ENCODE peak calls at places on chromosomes 2 and 18, in nine cellular contexts. W, K, A, I, O, G, J, X and F are unnamed samples. For H3K4me1, the result is how much of the 10 kb centered on the place peaks cover.

GRCh38 chr2:216055661-216056060 is 25.9 kb downstream of the PECR start:
- DNase-seq in W (no peak), K (no peak), A (no peak), I (no peak), O (no peak), G (no peak), J (no peak), X (no peak), F (no peak)

GRCh38 chr18:49813071-49813320 is 337 bp downstream of the ACAA2 start:
- DNase-seq in W (peak), K (peak), A (no peak), I (peak), O (no peak), G (peak), J (no peak), X (peak), F (peak)

GRCh38 chr2:207528980-207529329 is 807 bp upstream of the CREB1 start:
- DNase-seq in W (no peak), K (no peak), A (no peak), I (peak), O (no peak), G (peak), J (peak), X (peak), F (peak)

GRCh38 chr2:22995576-22995975 is 389.4 kb upstream of the KLHL29 start:
- DNase-seq in W (no peak), K (no peak), A (no peak), I (no peak), O (no peak), G (no peak), J (no peak), X (no peak), F (no peak)

GRCh38 chr2:232957607-232958211 is 55.3 kb downstream of the NGEF start:
- DNase-seq in W (no peak), K (no peak), A (no peak), I (no peak), O (no peak), G (no peak), J (no peak), X (no peak), F (no peak)

GRCh38 chr2:241391892-241392665 is 36.0 kb downstream of the FARP2 start:
- DNase-seq in W (no peak), K (peak), A (no peak), I (no peak), O (peak), G (peak), J (no peak), X (no peak), F (no peak)

GRCh38 chr2:46236006-46236875 is 61.0 kb upstream of the EPAS1 start:
- DNase-seq in W (no peak), K (no peak), A (no peak), I (no peak), O (peak), G (no peak), J (no peak), X (no peak), F (no peak)

GRCh38 chr2:177241771-177242135 is 22.8 kb downstream of the NFE2L2 start:
- DNase-seq in W (no peak), K (no peak), A (no peak), I (peak), O (peak), G (no peak), J (no peak), X (no peak), F (no peak)

GRCh38 chr2:205546417-205546816 is 135.9 kb upstream of the NRP2 start:
- DNase-seq in W (no peak), K (no peak), A (no peak), I (no peak), O (no peak), G (no peak), J (no peak), X (no peak), F (no peak)

GRCh38 chr2:39174022-39174421 is 53.2 kb upstream of the SOS1 start:
- DNase-seq in W (no peak), K (no peak), A (no peak), I (no peak), O (no peak), G (no peak), J (no peak), X (no peak), F (no peak)

GRCh38 chr2:191296083-191297006 is 51.1 kb downstream of the MYO1B start:
- DNase-seq in W (no peak), K (no peak), A (no peak), I (no peak), O (no peak), G (no peak), J (no peak), X (no peak), F (no peak)

GRCh38 chr2:1136807-1137663 is 186.4 kb downstream of the SNTG2 start:
- DNase-seq in W (no peak), K (no peak), A (no peak), I (no peak), O (no peak), G (no peak), J (no peak), X (no peak), F (no peak)

GRCh38 chr18:54957987-54958386 is 1.3 kb downstream of the CCDC68 start:
- DNase-seq in W (no peak), K (peak), A (peak), I (peak), O (no peak), G (peak), J (no peak), X (no peak), F (no peak)

GRCh38 chr2:224909885-224910517 is 132.3 kb downstream of the DOCK10 start:
- DNase-seq in W (peak), K (peak), A (peak), I (peak), O (peak), G (peak), J (peak), X (no peak), F (peak)

GRCh38 chr2:102226612-102227351 is 40.0 kb downstream of the IL1RL2 start:
- DNase-seq in W (no peak), K (peak), A (peak), I (no peak), O (no peak), G (no peak), J (no peak), X (no peak), F (no peak)

GRCh38 chr2:96091141-96091710 is 25.1 kb downstream of the ADRA2B start:
- DNase-seq in W (peak), K (no peak), A (no peak), I (no peak), O (no peak), G (no peak), J (peak), X (no peak), F (no peak)

GRCh38 chr2:200862532-200863000 is 1.9 kb downstream of the CLK1 start:
- DNase-seq in W (no peak), K (peak), A (peak), I (peak), O (peak), G (peak), J (no peak), X (no peak), F (peak)

GRCh38 chr18:56873441-56874140 is 222.4 kb downstream of the WDR7 start:
- DNase-seq in W (no peak), K (no peak), A (no peak), I (peak), O (no peak), G (no peak), J (no peak), X (no peak), F (no peak)

GRCh38 chr2:47354013-47354816 is 48.7 kb upstream of the MSH2 start:
- DNase-seq in W (no peak), K (peak), A (no peak), I (peak), O (no peak), G (peak), J (no peak), X (peak), F (no peak)

GRCh38 chr2:5839563-5839962 is 147.4 kb downstream of the SOX11 start:
- DNase-seq in W (no peak), K (no peak), A (no peak), I (peak), O (peak), G (no peak), J (no peak), X (no peak), F (no peak)

GRCh38 chr2:176997074-176997791 is 215.4 kb upstream of the HNRNPA3 start:
- DNase-seq in W (no peak), K (peak), A (no peak), I (peak), O (no peak), G (peak), J (no peak), X (no peak), F (no peak)

GRCh38 chr2:240840435-240841060 is 20.5 kb upstream of the KIF1A start:
- DNase-seq in W (no peak), K (peak), A (peak), I (peak), O (peak), G (peak), J (no peak), X (peak), F (no peak)

GRCh38 chr2:186827426-186827825 is 21.5 kb downstream of the ZSWIM2 start:
- DNase-seq in W (no peak), K (peak), A (no peak), I (peak), O (no peak), G (no peak), J (no peak), X (no peak), F (no peak)

GRCh38 chr2:199848323-199848722 is 2.7 kb downstream of the FTCDNL1 start:
- DNase-seq in W (no peak), K (no peak), A (no peak), I (no peak), O (no peak), G (no peak), J (no peak), X (no peak), F (no peak)

GRCh38 chr2:203685789-203686433 is 20.5 kb upstream of the CD28 start:
- DNase-seq in W (no peak), K (no peak), A (no peak), I (peak), O (no peak), G (no peak), J (no peak), X (no peak), F (no peak)
- H3K4me1 ChIP-seq in W (half or more), K (under half), A (under half), I (under half), O (under half), G (under half), J (under half), X (under half), F (under half)

GRCh38 chr2:182864949-182865348 is 1.5 kb downstream of the FRZB start:
- DNase-seq in W (no peak), K (no peak), A (no peak), I (no peak), O (no peak), G (no peak), J (no peak), X (no peak), F (no peak)
- H3K4me3 ChIP-seq in W (no peak), K (no peak), A (no peak), I (no peak), O (no peak), G (no peak), J (no peak), X (no peak), F (no peak)

GRCh38 chr2:239229545-239230279 is 171.1 kb downstream of the HDAC4 start:
- DNase-seq in W (no peak), K (no peak), A (no peak), I (no peak), O (no peak), G (no peak), J (no peak), X (no peak), F (no peak)
- H3K4me1 ChIP-seq in W (half or more), K (under half), A (under half), I (under half), O (under half), G (under half), J (under half), X (under half), F (under half)

GRCh38 chr2:37564356-37564755 is 107.1 kb downstream of the CDC42EP3 start:
- DNase-seq in W (no peak), K (no peak), A (no peak), I (no peak), O (no peak), G (no peak), J (no peak), X (no peak), F (no peak)

GRCh38 chr2:37560863-37561614 is 110.4 kb downstream of the CDC42EP3 start:
- DNase-seq in W (no peak), K (no peak), A (no peak), I (peak), O (no peak), G (no peak), J (no peak), X (no peak), F (no peak)

GRCh38 chr2:37560241-37560848 is 111.1 kb downstream of the CDC42EP3 start:
- DNase-seq in W (no peak), K (no peak), A (no peak), I (no peak), O (no peak), G (no peak), J (no peak), X (no peak), F (no peak)

GRCh38 chr2:37563375-37564011 is 107.9 kb downstream of the CDC42EP3 start:
- DNase-seq in W (no peak), K (peak), A (no peak), I (no peak), O (no peak), G (no peak), J (no peak), X (no peak), F (no peak)

DNA sequence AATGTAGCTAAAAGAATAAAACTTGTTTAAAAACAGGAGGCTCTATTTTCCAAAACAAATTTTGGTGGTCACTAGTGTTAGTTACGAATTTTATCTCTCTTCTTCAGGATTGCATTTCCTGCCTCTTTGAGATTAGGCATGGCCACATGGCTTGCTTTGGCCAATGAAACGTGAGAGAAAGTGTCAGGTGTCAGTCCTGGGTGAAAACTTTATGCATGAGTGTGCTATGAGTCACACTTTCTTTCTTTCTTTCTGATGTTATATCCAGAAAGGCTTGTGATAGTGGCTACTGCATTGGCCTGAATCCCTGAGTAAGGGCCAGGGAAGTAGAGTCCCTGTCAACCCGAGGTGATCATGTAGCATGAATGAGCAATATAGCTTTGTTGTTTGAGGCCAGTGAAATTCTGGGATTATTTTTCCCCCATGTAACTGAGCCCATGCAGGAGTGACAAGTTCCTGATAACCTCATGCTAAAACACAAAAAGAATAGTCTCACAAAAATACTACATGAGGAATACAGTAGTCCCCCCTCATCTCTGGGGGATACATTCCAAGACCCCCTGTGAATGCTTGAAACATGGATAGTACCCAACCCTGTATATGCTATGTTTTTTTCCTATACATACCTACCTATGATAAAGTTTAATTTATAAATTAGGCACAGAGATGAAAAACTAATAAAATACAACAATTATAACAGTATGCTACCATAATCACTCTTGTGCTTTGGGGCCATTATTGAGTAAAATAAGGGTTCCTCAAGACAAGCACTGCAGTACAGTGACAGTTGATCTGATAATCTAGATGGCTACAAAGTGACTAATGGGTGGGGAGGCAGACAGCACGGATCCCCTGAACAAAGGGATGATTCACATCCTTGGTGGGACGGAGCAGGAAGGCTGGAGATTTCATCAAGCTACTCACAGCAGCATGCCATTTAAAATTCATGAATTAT is 109.5 kb downstream of the CDC42EP3 start:
- DNase-seq in W (no peak), K (peak), A (no peak), I (peak), O (no peak), G (peak), J (no peak), X (peak), F (no peak)
- H3K4me3 ChIP-seq in W (no peak), K (no peak), A (no peak), I (no peak), O (no peak), G (no peak), J (no peak), X (peak), F (no peak)

GRCh38 chr2:8935984-8936383 is 67.5 kb downstream of the MBOAT2 start:
- DNase-seq in W (no peak), K (no peak), A (no peak), I (no peak), O (no peak), G (no peak), J (no peak), X (no peak), F (no peak)
- H3K4me1 ChIP-seq in W (under half), K (under half), A (under half), I (under half), O (under half), G (under half), J (under half), X (under half), F (under half)